ENCODE peak calls at places on chromosome 7, in five cellular contexts. Z, B, Y, I and F are unnamed samples.

GRCh38 chr7:26060713-26061339 is 91.2 kb upstream of the NFE2L3 start:
- DNase-seq in B (no peak), Y (no peak), I (no peak), Z (no peak), F (no peak)

GRCh38 chr7:124191713-124192112 is 158.8 kb upstream of the TMEM229A start:
- DNase-seq in I (no peak), Z (no peak), B (no peak), Y (no peak), F (no peak)

GRCh38 chr7:106774768-106775551 is 90.1 kb upstream of the PIK3CG start:
- DNase-seq in Z (peak; percentile 27), Y (no peak), B (no peak), I (peak; percentile 57), F (peak; percentile 84)

GRCh38 chr7:108413782-108414492 is 42.3 kb downstream of the NRCAM start:
- DNase-seq in I (no peak), B (peak; percentile 62), Z (peak; percentile 5), Y (no peak), F (no peak)

GRCh38 chr7:105131890-105132289 is 117.9 kb downstream of the KMT2E start:
- DNase-seq in Z (no peak), B (no peak), I (no peak), Y (no peak), F (no peak)

GRCh38 chr7:145053781-145054180 is 217.9 kb upstream of the TPK1 start:
- DNase-seq in I (peak; percentile 4), B (no peak), Z (no peak), Y (no peak), F (no peak)

GRCh38 chr7:1220958-1221745 is 11.5 kb upstream of the UNCX start:
- DNase-seq in I (no peak), Z (no peak), Y (no peak), B (no peak), F (no peak)

GRCh38 chr7:107387573-107388219 is 82.2 kb upstream of the GPR22 start:
- DNase-seq in Y (no peak), B (no peak), Z (peak; percentile 90), I (peak; percentile 52), F (no peak)

GRCh38 chr7:4693749-4694148 is 11.7 kb downstream of the FOXK1 start:
- DNase-seq in Y (no peak), B (no peak), Z (no peak), I (no peak), F (no peak)

GRCh38 chr7:4692055-4692454 is 10.0 kb downstream of the FOXK1 start:
- DNase-seq in Y (no peak), Z (no peak), I (no peak), B (no peak), F (no peak)

GRCh38 chr7:4693152-4693551 is 11.1 kb downstream of the FOXK1 start:
- DNase-seq in Z (no peak), B (no peak), I (no peak), Y (no peak), F (no peak)

GRCh38 chr7:4690953-4691856 is 9.1 kb downstream of the FOXK1 start:
- DNase-seq in I (no peak), Z (no peak), B (no peak), Y (no peak), F (no peak)

DNA sequence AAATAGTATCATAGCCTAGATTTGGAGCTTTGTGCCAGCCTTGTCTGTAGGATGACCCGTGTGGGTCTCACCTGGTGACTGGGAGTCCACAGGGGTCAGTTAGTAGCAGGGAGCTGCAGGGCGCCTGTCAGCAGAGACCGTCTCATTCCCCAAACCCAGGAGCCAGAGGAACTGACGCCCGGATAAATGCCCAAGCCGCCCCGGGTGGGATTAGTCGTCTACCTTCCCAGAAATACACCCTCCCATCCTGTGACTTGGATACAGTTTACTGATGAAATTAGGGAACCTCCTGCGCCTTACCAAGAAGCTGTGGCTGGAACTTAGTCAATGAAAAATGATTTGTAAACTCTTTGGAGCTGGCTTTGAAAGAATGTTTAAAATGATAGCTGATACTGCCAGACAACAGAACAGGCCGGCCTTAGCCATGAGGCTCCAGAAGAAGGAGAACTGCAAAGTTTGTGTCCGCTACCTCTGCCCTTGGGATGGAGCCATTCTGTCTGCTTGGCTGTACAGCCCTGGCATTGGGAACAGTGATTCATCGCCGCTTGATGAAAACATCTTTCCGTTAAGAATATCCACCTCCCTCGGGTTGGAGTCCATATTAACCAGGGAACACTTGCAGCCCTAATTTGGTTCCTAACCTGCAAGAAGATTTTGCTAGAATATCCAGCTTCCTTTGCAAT is 12.7 kb downstream of the FOXK1 start:
- DNase-seq in Z (peak; percentile 86), I (no peak), B (no peak), Y (no peak), F (no peak)
- H3K4me1 ChIP-seq in Z (peaks cover 14% of the 10 kb centered on the region), I (no peaks in the 10 kb centered on the region), B (no peaks in the 10 kb centered on the region), Y (peaks cover 5% of the 10 kb centered on the region), F (peaks cover 9% of the 10 kb centered on the region)

GRCh38 chr7:49102413-49102812 is 178.1 kb downstream of the CDC14C start:
- DNase-seq in Z (no peak), B (no peak), I (no peak), Y (no peak), F (no peak)

GRCh38 chr7:49094866-49095265 is 170.5 kb downstream of the CDC14C start:
- DNase-seq in I (no peak), Z (no peak), Y (no peak), B (no peak), F (no peak)

DNA sequence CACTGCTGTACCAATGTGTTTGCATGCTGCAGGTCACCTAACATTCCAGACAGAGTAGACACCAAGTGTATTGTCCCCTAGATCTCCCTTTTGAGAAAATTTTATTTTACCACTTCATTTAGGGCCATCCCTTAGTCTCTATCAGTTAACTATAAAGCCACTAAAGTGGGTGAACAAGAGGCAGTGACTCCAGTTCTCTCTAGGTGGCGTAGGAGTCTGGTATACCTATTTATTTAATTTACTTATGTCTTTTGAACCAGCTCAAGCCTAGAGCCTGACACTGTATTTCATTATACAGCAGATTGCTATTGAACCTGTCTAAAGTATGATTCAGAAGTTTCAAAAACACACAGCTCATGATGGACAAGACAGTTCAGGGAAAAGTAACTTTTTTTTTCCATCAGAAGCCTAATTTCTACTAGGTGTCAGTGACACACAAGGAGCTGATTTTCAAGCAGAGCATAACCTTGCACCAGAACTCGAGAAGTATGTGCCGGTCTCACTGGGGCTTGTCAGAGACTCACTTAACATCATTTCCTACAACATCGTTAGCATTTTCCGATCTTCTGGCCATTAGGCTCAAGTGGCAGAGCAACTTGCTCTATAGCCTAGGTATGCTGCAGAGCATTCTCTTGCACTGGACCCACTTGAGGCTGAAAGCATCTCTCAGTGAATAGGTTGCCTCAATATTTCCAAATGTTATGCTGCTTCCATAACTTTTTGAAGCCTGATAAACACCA is 175.4 kb downstream of the CDC14C start:
- DNase-seq in B (no peak), I (peak; percentile 29), Y (no peak), Z (no peak), F (no peak)
- H2AFZ ChIP-seq in B (no peak overlapping the region), I (no peak overlapping the region), Y (no peak overlapping the region), Z (no peak overlapping the region), F (no peak overlapping the region)

GRCh38 chr7:191105-192034 is 1.0 kb upstream of the FAM20C start:
- DNase-seq in Y (no peak), B (peak; percentile 75), I (peak; percentile 53), Z (peak; percentile 92), F (peak; percentile 10)
- H3K4me1 ChIP-seq in Y (no peaks in the 10 kb centered on the region), B (peaks cover 27% of the 10 kb centered on the region), I (peaks cover 16% of the 10 kb centered on the region), Z (peaks cover 22% of the 10 kb centered on the region), F (peaks cover 10% of the 10 kb centered on the region)

DNA sequence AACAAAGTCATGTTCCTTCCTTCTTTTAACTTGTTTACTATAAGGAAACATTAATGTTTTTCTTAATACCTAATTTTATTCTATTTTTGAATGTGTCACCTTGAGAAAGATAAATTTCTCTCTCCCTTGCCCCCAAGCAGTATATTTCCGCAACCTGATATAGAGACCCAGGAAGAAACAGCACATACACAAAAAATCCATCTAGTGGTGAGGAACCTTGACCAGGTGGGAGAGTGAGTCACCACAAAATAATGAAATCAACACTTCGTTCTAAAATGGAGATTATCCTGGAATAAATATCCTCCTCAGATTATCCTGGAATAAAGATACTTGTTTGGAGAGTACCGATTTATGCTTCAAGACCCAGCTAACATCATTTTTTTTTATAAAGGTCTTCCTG is 232.9 kb upstream of the PTN start:
- DNase-seq in I (peak; percentile 29), Z (no peak), Y (no peak), B (peak; percentile 67), F (no peak)
- H2AFZ ChIP-seq in I (no peak overlapping the region), Z (no peak overlapping the region), Y (no peak overlapping the region), B (peak overlapping the region; percentile 65), F (no peak overlapping the region)

GRCh38 chr7:91326516-91327209 is 62.4 kb downstream of the FZD1 start:
- DNase-seq in Y (no peak), Z (no peak), B (no peak), I (no peak), F (no peak)

GRCh38 chr7:91325731-91326130 is 61.5 kb downstream of the FZD1 start:
- DNase-seq in I (no peak), Y (no peak), Z (no peak), B (no peak), F (no peak)

GRCh38 chr7:91320679-91321078 is 56.4 kb downstream of the FZD1 start:
- DNase-seq in B (no peak), Z (no peak), Y (no peak), I (no peak), F (no peak)

GRCh38 chr7:91324663-91325062 is 60.4 kb downstream of the FZD1 start:
- DNase-seq in B (no peak), Y (no peak), Z (no peak), I (no peak), F (no peak)

DNA sequence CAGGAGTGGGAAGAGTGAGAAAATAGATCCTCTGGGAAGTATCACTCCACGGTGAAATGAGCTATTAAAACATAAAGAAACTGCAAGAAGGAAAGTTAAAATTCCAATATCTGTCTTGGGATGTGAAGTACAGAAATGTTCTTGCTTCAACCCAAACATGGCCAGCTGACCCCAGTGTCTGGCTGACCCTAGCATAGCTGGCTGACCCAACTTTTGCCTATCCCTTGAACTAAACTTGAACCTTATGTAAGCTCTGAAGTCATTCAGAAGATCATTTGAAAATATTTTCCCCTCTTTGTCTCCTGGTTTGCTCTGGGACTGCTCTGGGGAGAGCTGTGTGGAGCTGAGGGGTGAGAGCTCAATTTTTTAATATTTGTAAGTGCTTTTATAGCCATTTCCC is 59.5 kb downstream of the FZD1 start:
- DNase-seq in Z (no peak), I (no peak), B (no peak), Y (no peak), F (no peak)
- H3K4me1 ChIP-seq in Z (no peaks in the 10 kb centered on the region), I (no peaks in the 10 kb centered on the region), B (no peaks in the 10 kb centered on the region), Y (no peaks in the 10 kb centered on the region), F (no peaks in the 10 kb centered on the region)